ENCODE peak calls at places on chromosome 3, in nine cellular contexts. V is heart left ventricle; W is CD8-positive, alpha-beta memory T cell; L is OCI-LY7; Z is suprapubic skin; Y is spleen; H is cardiac muscle cell; X is fibroblast of lung; F is effector memory CD4-positive, alpha-beta T cell. N is an unnamed sample. For H3K4me1, the result is how much of the 10 kb centered on the place peaks cover.

GRCh38 chr3:74443102-74443501 is 171.4 kb downstream of the CNTN3 start:
- DNase-seq in V (no peak), W (no peak), L (no peak), Z (no peak), Y (no peak), H (no peak), X (peak), F (no peak), N (no peak)

GRCh38 chr3:72661115-72661457 is 187.2 kb downstream of the SHQ1 start:
- DNase-seq in V (peak), W (no peak), L (no peak), Z (peak), Y (no peak), H (no peak), X (peak), F (no peak), N (peak)

GRCh38 chr3:69505770-69506407 is 120.0 kb upstream of the FRMD4B start:
- DNase-seq in V (no peak), W (no peak), L (no peak), Z (no peak), Y (no peak), H (peak), X (no peak), F (no peak), N (no peak)

GRCh38 chr3:134341391-134341790 is 32.9 kb downstream of the AMOTL2 start:
- DNase-seq in V (no peak), W (no peak), L (no peak), Z (no peak), Y (peak), H (no peak), X (no peak), F (no peak), N (no peak)

GRCh38 chr3:103919327-103919726 is 1447.4 kb upstream of the ALCAM start:
- DNase-seq in V (no peak), W (no peak), L (no peak), Z (no peak), Y (no peak), H (no peak), X (no peak), F (no peak), N (no peak)

GRCh38 chr3:14646589-14647413 is 4.8 kb upstream of the CCDC174 start:
- DNase-seq in V (no peak), W (no peak), L (no peak), Z (no peak), Y (no peak), H (no peak), X (no peak), F (no peak), N (no peak)

GRCh38 chr3:71489315-71489761 is 94.2 kb downstream of the FOXP1 start:
- DNase-seq in V (no peak), W (no peak), L (no peak), Z (no peak), Y (no peak), H (no peak), X (no peak), F (no peak), N (no peak)

GRCh38 chr3:37768107-37768809 is 93.4 kb upstream of the CTDSPL start:
- DNase-seq in V (no peak), W (no peak), L (no peak), Z (no peak), Y (no peak), H (peak), X (no peak), F (no peak), N (no peak)

GRCh38 chr3:43794776-43795175 is 104.0 kb downstream of the ABHD5 start:
- DNase-seq in V (no peak), W (no peak), L (no peak), Z (no peak), Y (no peak), H (no peak), X (peak), F (no peak), N (no peak)

GRCh38 chr3:21216598-21216997 is 534.4 kb downstream of the ZNF385D start:
- DNase-seq in V (no peak), W (no peak), L (no peak), Z (no peak), Y (no peak), H (no peak), X (no peak), F (no peak), N (no peak)

GRCh38 chr3:18900994-18901393 is 247.3 kb upstream of the KCNH8 start:
- DNase-seq in V (no peak), W (no peak), L (peak), Z (no peak), Y (no peak), H (no peak), X (peak), F (no peak), N (no peak)

GRCh38 chr3:197398301-197398878 is 100.0 kb upstream of the DLG1 start:
- DNase-seq in V (no peak), W (no peak), L (no peak), Z (no peak), Y (no peak), H (no peak), X (no peak), F (no peak), N (no peak)

GRCh38 chr3:171309906-171310359 is 150.3 kb downstream of the TNIK start:
- DNase-seq in V (no peak), W (no peak), L (no peak), Z (no peak), Y (no peak), H (no peak), X (peak), F (no peak), N (no peak)

GRCh38 chr3:108398510-108398909 is 102.2 kb downstream of the HHLA2 start:
- DNase-seq in V (no peak), W (no peak), L (no peak), Z (no peak), Y (no peak), H (no peak), X (no peak), F (no peak), N (no peak)

GRCh38 chr3:187678869-187679268 is 8.7 kb upstream of the SST start:
- DNase-seq in V (peak), W (no peak), L (peak), Z (no peak), Y (no peak), H (peak), X (peak), F (no peak), N (no peak)

GRCh38 chr3:10119376-10119775 is 3.9 kb downstream of the BRK1 start:
- DNase-seq in V (no peak), W (no peak), L (no peak), Z (no peak), Y (no peak), H (no peak), X (peak), F (no peak), N (no peak)

GRCh38 chr3:177802151-177802900 is 605.0 kb upstream of the TBL1XR1 start:
- DNase-seq in V (no peak), W (no peak), L (no peak), Z (no peak), Y (no peak), H (no peak), X (peak), F (no peak), N (no peak)

GRCh38 chr3:177523991-177524438 is 326.7 kb upstream of the TBL1XR1 start:
- DNase-seq in V (no peak), W (no peak), L (no peak), Z (no peak), Y (no peak), H (no peak), X (peak), F (no peak), N (no peak)

GRCh38 chr3:154225536-154225935 is 98.8 kb downstream of the DHX36 start:
- DNase-seq in V (no peak), W (no peak), L (no peak), Z (no peak), Y (no peak), H (no peak), X (no peak), F (no peak), N (no peak)

GRCh38 chr3:154224366-154224765 is 99.9 kb downstream of the DHX36 start:
- DNase-seq in V (no peak), W (no peak), L (no peak), Z (no peak), Y (no peak), H (no peak), X (no peak), F (no peak), N (no peak)

GRCh38 chr3:154218728-154219127 is 97.5 kb downstream of the ARHGEF26 start:
- DNase-seq in V (no peak), W (no peak), L (no peak), Z (no peak), Y (no peak), H (no peak), X (no peak), F (no peak), N (no peak)

GRCh38 chr3:154217663-154218062 is 96.5 kb downstream of the ARHGEF26 start:
- DNase-seq in V (no peak), W (no peak), L (no peak), Z (no peak), Y (no peak), H (no peak), X (no peak), F (no peak), N (no peak)

GRCh38 chr3:154220462-154220861 is 99.3 kb downstream of the ARHGEF26 start:
- DNase-seq in V (no peak), W (no peak), L (no peak), Z (no peak), Y (no peak), H (no peak), X (no peak), F (no peak), N (no peak)
- H3K4me3 ChIP-seq in V (no peak), W (no peak), L (no peak), Z (no peak), Y (no peak), H (no peak), X (no peak), F (no peak), N (no peak)

GRCh38 chr3:194687638-194688206 is 2.0 kb downstream of the FAM43A start:
- DNase-seq in V (peak), W (peak), L (peak), Z (peak), Y (peak), H (peak), X (peak), F (peak), N (peak)

GRCh38 chr3:194688207-194688711 is 2.6 kb downstream of the FAM43A start:
- DNase-seq in V (peak), W (peak), L (peak), Z (no peak), Y (peak), H (no peak), X (peak), F (peak), N (peak)

GRCh38 chr3:194688946-194689345 is 3.3 kb downstream of the FAM43A start:
- DNase-seq in V (no peak), W (no peak), L (no peak), Z (no peak), Y (no peak), H (no peak), X (no peak), F (no peak), N (no peak)

GRCh38 chr3:194690501-194691372 is 5.1 kb downstream of the FAM43A start:
- DNase-seq in V (peak), W (no peak), L (peak), Z (no peak), Y (no peak), H (no peak), X (peak), F (no peak), N (no peak)

GRCh38 chr3:194689493-194689901 is 3.8 kb downstream of the FAM43A start:
- DNase-seq in V (peak), W (peak), L (peak), Z (no peak), Y (peak), H (no peak), X (peak), F (no peak), N (peak)
- H3K4me1 ChIP-seq in V (half or more), W (under half), L (half or more), Z (half or more), Y (under half), H (under half), X (under half), F (under half), N (under half)

GRCh38 chr3:112467584-112467983 is 31.7 kb downstream of the BTLA start:
- DNase-seq in V (no peak), W (no peak), L (no peak), Z (no peak), Y (no peak), H (no peak), X (no peak), F (no peak), N (no peak)

GRCh38 chr3:112466041-112466440 is 33.2 kb downstream of the BTLA start:
- DNase-seq in V (no peak), W (no peak), L (no peak), Z (no peak), Y (no peak), H (no peak), X (no peak), F (no peak), N (no peak)

GRCh38 chr3:112463250-112463649 is 36.0 kb downstream of the BTLA start:
- DNase-seq in V (no peak), W (no peak), L (peak), Z (no peak), Y (no peak), H (no peak), X (no peak), F (no peak), N (no peak)

GRCh38 chr3:112460519-112460918 is 38.8 kb downstream of the BTLA start:
- DNase-seq in V (no peak), W (no peak), L (peak), Z (no peak), Y (no peak), H (no peak), X (no peak), F (no peak), N (no peak)

DNA sequence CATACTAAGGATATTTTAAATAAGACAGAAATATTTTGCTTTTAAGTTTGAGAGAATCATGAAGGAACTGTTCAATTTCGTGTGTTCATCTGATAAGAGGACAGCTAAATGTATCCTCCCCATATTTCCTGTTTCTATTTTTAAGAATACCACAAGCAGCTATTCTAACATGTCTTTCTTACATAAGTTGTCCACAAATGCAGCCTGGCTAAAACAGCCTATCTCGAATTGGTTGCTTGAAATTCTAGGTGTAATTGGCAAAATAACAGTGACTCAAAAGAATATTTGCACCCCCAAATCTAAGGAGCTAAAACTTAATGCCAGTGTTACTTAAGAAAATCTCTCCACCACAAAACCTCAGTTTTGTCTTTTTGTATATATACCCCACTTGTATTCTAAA is 35.0 kb downstream of the BTLA start:
- DNase-seq in V (no peak), W (no peak), L (peak), Z (no peak), Y (no peak), H (no peak), X (peak), F (no peak), N (no peak)
- H3K4me3 ChIP-seq in V (no peak), W (peak), L (peak), Z (no peak), Y (no peak), H (no peak), X (no peak), F (peak), N (no peak)

DNA sequence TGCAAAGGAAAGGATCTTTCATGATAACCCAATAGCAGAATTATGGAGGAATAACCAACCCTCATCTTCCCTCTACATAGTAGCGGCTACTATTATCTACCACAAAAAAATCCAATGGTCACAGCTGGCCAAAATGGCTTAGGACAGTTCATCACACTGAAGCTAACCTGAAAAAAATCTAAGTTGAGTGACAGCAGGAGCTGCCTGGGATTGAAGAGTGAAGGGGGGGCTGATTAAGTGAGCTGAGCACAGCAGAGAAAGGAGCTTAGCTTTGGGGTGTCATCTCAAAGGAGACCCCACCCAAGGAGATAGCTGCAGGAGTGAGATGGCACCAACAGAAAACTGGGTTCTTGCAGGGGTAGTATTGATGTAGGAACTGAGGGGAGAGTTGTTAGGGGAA is 33.6 kb downstream of the CCNL1 start:
- DNase-seq in V (no peak), W (no peak), L (no peak), Z (no peak), Y (no peak), H (no peak), X (no peak), F (no peak), N (no peak)
- H3K4me1 ChIP-seq in V (under half), W (under half), L (under half), Z (under half), Y (under half), H (half or more), X (under half), F (under half), N (under half)